ENCODE peak calls at places on chromosomes 12 and 14, in seven cellular contexts. One of them, this sample, is unnamed. For H3K4me1, the result is how much of the 10 kb centered on the place peaks cover.

GRCh38 chr14:76151398-76152332 is at the start of gene GPATCH2L:
- DNase-seq in tibial artery: peak
- DNase-seq in right atrium auricular region: peak
- DNase-seq in fibroblast of lung: peak
- DNase-seq in neuronal stem cell: peak
- DNase-seq in HCT116: peak
- DNase-seq in tibial nerve: peak
- DNase-seq in this sample: peak

GRCh38 chr12:131536337-131536736 is 174.6 kb upstream of the SFSWAP start:
- DNase-seq in neuronal stem cell: no peak
- DNase-seq in right atrium auricular region: no peak
- DNase-seq in tibial nerve: peak
- DNase-seq in HCT116: no peak
- DNase-seq in tibial artery: no peak
- DNase-seq in fibroblast of lung: no peak
- DNase-seq in this sample: peak

GRCh38 chr12:31362759-31363415 is 36.9 kb upstream of the SINHCAF start:
- DNase-seq in tibial nerve: peak
- DNase-seq in fibroblast of lung: no peak
- DNase-seq in HCT116: no peak
- DNase-seq in tibial artery: no peak
- DNase-seq in right atrium auricular region: no peak
- DNase-seq in neuronal stem cell: peak
- DNase-seq in this sample: no peak

GRCh38 chr12:116140559-116140958 is 136.9 kb downstream of the MED13L start:
- DNase-seq in neuronal stem cell: no peak
- DNase-seq in fibroblast of lung: no peak
- DNase-seq in right atrium auricular region: no peak
- DNase-seq in HCT116: no peak
- DNase-seq in tibial nerve: no peak
- DNase-seq in tibial artery: no peak
- DNase-seq in this sample: no peak

GRCh38 chr14:98808494-98809407 is 463.2 kb downstream of the BCL11B start:
- DNase-seq in HCT116: no peak
- DNase-seq in tibial artery: no peak
- DNase-seq in right atrium auricular region: no peak
- DNase-seq in fibroblast of lung: no peak
- DNase-seq in neuronal stem cell: no peak
- DNase-seq in tibial nerve: no peak
- DNase-seq in this sample: no peak

GRCh38 chr12:99311373-99311772 is 336.2 kb upstream of the GARIN6 start:
- DNase-seq in HCT116: no peak
- DNase-seq in tibial artery: no peak
- DNase-seq in right atrium auricular region: no peak
- DNase-seq in tibial nerve: no peak
- DNase-seq in fibroblast of lung: no peak
- DNase-seq in neuronal stem cell: no peak
- DNase-seq in this sample: no peak

GRCh38 chr12:124542021-124542941 is 25.1 kb downstream of the NCOR2 start:
- DNase-seq in tibial nerve: no peak
- DNase-seq in fibroblast of lung: no peak
- DNase-seq in HCT116: no peak
- DNase-seq in tibial artery: no peak
- DNase-seq in right atrium auricular region: no peak
- DNase-seq in neuronal stem cell: no peak
- DNase-seq in this sample: no peak

GRCh38 chr14:72000907-72001306 is 68.7 kb downstream of the RGS6 start:
- DNase-seq in HCT116: no peak
- DNase-seq in tibial artery: peak
- DNase-seq in neuronal stem cell: no peak
- DNase-seq in tibial nerve: peak
- DNase-seq in fibroblast of lung: no peak
- DNase-seq in right atrium auricular region: no peak
- DNase-seq in this sample: no peak

GRCh38 chr12:123075591-123076171 is 75.2 kb downstream of the PITPNM2 start:
- DNase-seq in neuronal stem cell: peak
- DNase-seq in HCT116: no peak
- DNase-seq in right atrium auricular region: no peak
- DNase-seq in tibial artery: no peak
- DNase-seq in tibial nerve: peak
- DNase-seq in fibroblast of lung: peak
- DNase-seq in this sample: peak

GRCh38 chr12:49552425-49552824 is 13.6 kb downstream of the KCNH3 start:
- DNase-seq in right atrium auricular region: no peak
- DNase-seq in fibroblast of lung: no peak
- DNase-seq in neuronal stem cell: no peak
- DNase-seq in HCT116: no peak
- DNase-seq in tibial nerve: no peak
- DNase-seq in tibial artery: no peak
- DNase-seq in this sample: no peak

GRCh38 chr14:42469637-42470426 is 863.2 kb downstream of the LRFN5 start:
- DNase-seq in neuronal stem cell: no peak
- DNase-seq in fibroblast of lung: no peak
- DNase-seq in right atrium auricular region: no peak
- DNase-seq in tibial artery: no peak
- DNase-seq in HCT116: no peak
- DNase-seq in tibial nerve: no peak
- DNase-seq in this sample: no peak

GRCh38 chr12:30013051-30013450 is 229.3 kb upstream of the TMTC1 start:
- DNase-seq in HCT116: no peak
- DNase-seq in tibial artery: no peak
- DNase-seq in tibial nerve: no peak
- DNase-seq in neuronal stem cell: no peak
- DNase-seq in right atrium auricular region: no peak
- DNase-seq in fibroblast of lung: peak
- DNase-seq in this sample: no peak

GRCh38 chr14:81990312-81990761 is 456.7 kb upstream of the SEL1L start:
- DNase-seq in right atrium auricular region: peak
- DNase-seq in tibial nerve: peak
- DNase-seq in HCT116: peak
- DNase-seq in tibial artery: no peak
- DNase-seq in fibroblast of lung: peak
- DNase-seq in neuronal stem cell: peak
- DNase-seq in this sample: peak

GRCh38 chr14:101636081-101636560 is 74.8 kb downstream of the DIO3 start:
- DNase-seq in neuronal stem cell: no peak
- DNase-seq in right atrium auricular region: no peak
- DNase-seq in tibial nerve: no peak
- DNase-seq in tibial artery: no peak
- DNase-seq in fibroblast of lung: peak
- DNase-seq in HCT116: no peak
- DNase-seq in this sample: no peak

GRCh38 chr12:113818833-113819232 is 147.3 kb downstream of the RBM19 start:
- DNase-seq in tibial artery: no peak
- DNase-seq in neuronal stem cell: peak
- DNase-seq in fibroblast of lung: no peak
- DNase-seq in right atrium auricular region: no peak
- DNase-seq in HCT116: no peak
- DNase-seq in tibial nerve: no peak
- DNase-seq in this sample: no peak

GRCh38 chr12:116257213-116257612 is 20.3 kb downstream of the MED13L start:
- DNase-seq in tibial artery: no peak
- DNase-seq in right atrium auricular region: no peak
- DNase-seq in HCT116: no peak
- DNase-seq in tibial nerve: no peak
- DNase-seq in fibroblast of lung: no peak
- DNase-seq in neuronal stem cell: no peak
- DNase-seq in this sample: no peak

GRCh38 chr12:19575307-19576243 is 136.3 kb downstream of the AEBP2 start:
- DNase-seq in neuronal stem cell: no peak
- DNase-seq in tibial nerve: peak
- DNase-seq in fibroblast of lung: peak
- DNase-seq in HCT116: peak
- DNase-seq in right atrium auricular region: no peak
- DNase-seq in tibial artery: peak
- DNase-seq in this sample: no peak

GRCh38 chr14:74577948-74578275 is 34.1 kb downstream of the LTBP2 start:
- DNase-seq in fibroblast of lung: no peak
- DNase-seq in right atrium auricular region: no peak
- DNase-seq in tibial artery: no peak
- DNase-seq in tibial nerve: no peak
- DNase-seq in neuronal stem cell: no peak
- DNase-seq in HCT116: no peak
- DNase-seq in this sample: no peak

GRCh38 chr12:67716817-67717216 is 68.3 kb downstream of the DYRK2 start:
- DNase-seq in tibial nerve: no peak
- DNase-seq in fibroblast of lung: peak
- DNase-seq in tibial artery: no peak
- DNase-seq in HCT116: no peak
- DNase-seq in right atrium auricular region: no peak
- DNase-seq in neuronal stem cell: no peak
- DNase-seq in this sample: no peak

GRCh38 chr12:65147312-65147905 is 22.0 kb upstream of the LEMD3 start:
- DNase-seq in right atrium auricular region: no peak
- DNase-seq in fibroblast of lung: no peak
- DNase-seq in tibial nerve: no peak
- DNase-seq in tibial artery: no peak
- DNase-seq in HCT116: no peak
- DNase-seq in neuronal stem cell: no peak
- DNase-seq in this sample: no peak

GRCh38 chr14:75234173-75234855 is 44.3 kb upstream of the FOS start:
- DNase-seq in tibial artery: peak
- DNase-seq in right atrium auricular region: peak
- DNase-seq in fibroblast of lung: peak
- DNase-seq in neuronal stem cell: no peak
- DNase-seq in HCT116: peak
- DNase-seq in tibial nerve: no peak
- DNase-seq in this sample: no peak

GRCh38 chr12:128959931-128960330 is 106.7 kb downstream of the GLT1D1 start:
- DNase-seq in tibial nerve: no peak
- DNase-seq in HCT116: no peak
- DNase-seq in fibroblast of lung: no peak
- DNase-seq in tibial artery: no peak
- DNase-seq in neuronal stem cell: no peak
- DNase-seq in right atrium auricular region: no peak
- DNase-seq in this sample: no peak
- H3K4me1 ChIP-seq in tibial nerve: under half
- H3K4me1 ChIP-seq in HCT116: under half
- H3K4me1 ChIP-seq in fibroblast of lung: under half
- H3K4me1 ChIP-seq in tibial artery: under half
- H3K4me1 ChIP-seq in neuronal stem cell: under half
- H3K4me1 ChIP-seq in right atrium auricular region: under half
- H3K4me1 ChIP-seq in this sample: under half

GRCh38 chr14:68921666-68922065 is 57.4 kb downstream of the ACTN1 start:
- DNase-seq in HCT116: no peak
- DNase-seq in fibroblast of lung: no peak
- DNase-seq in neuronal stem cell: no peak
- DNase-seq in tibial artery: no peak
- DNase-seq in right atrium auricular region: no peak
- DNase-seq in tibial nerve: no peak
- DNase-seq in this sample: no peak

GRCh38 chr14:68921049-68921448 is 58.1 kb downstream of the ACTN1 start:
- DNase-seq in fibroblast of lung: no peak
- DNase-seq in tibial artery: no peak
- DNase-seq in right atrium auricular region: no peak
- DNase-seq in HCT116: no peak
- DNase-seq in neuronal stem cell: no peak
- DNase-seq in tibial nerve: no peak
- DNase-seq in this sample: no peak

GRCh38 chr14:68924392-68925158 is 54.5 kb downstream of the ACTN1 start:
- DNase-seq in right atrium auricular region: no peak
- DNase-seq in tibial artery: no peak
- DNase-seq in tibial nerve: no peak
- DNase-seq in fibroblast of lung: peak
- DNase-seq in HCT116: no peak
- DNase-seq in neuronal stem cell: no peak
- DNase-seq in this sample: no peak

GRCh38 chr14:68922886-68923285 is 56.2 kb downstream of the ACTN1 start:
- DNase-seq in HCT116: no peak
- DNase-seq in tibial nerve: no peak
- DNase-seq in neuronal stem cell: no peak
- DNase-seq in tibial artery: peak
- DNase-seq in fibroblast of lung: no peak
- DNase-seq in right atrium auricular region: no peak
- DNase-seq in this sample: no peak

GRCh38 chr14:68922201-68922613 is 56.9 kb downstream of the ACTN1 start:
- DNase-seq in tibial artery: no peak
- DNase-seq in fibroblast of lung: no peak
- DNase-seq in neuronal stem cell: no peak
- DNase-seq in tibial nerve: no peak
- DNase-seq in HCT116: no peak
- DNase-seq in right atrium auricular region: no peak
- DNase-seq in this sample: no peak
- H3K27ac ChIP-seq in tibial artery: peak
- H3K27ac ChIP-seq in fibroblast of lung: peak
- H3K27ac ChIP-seq in neuronal stem cell: no peak
- H3K27ac ChIP-seq in tibial nerve: no peak
- H3K27ac ChIP-seq in HCT116: no peak
- H3K27ac ChIP-seq in right atrium auricular region: peak
- H3K27ac ChIP-seq in this sample: no peak

DNA sequence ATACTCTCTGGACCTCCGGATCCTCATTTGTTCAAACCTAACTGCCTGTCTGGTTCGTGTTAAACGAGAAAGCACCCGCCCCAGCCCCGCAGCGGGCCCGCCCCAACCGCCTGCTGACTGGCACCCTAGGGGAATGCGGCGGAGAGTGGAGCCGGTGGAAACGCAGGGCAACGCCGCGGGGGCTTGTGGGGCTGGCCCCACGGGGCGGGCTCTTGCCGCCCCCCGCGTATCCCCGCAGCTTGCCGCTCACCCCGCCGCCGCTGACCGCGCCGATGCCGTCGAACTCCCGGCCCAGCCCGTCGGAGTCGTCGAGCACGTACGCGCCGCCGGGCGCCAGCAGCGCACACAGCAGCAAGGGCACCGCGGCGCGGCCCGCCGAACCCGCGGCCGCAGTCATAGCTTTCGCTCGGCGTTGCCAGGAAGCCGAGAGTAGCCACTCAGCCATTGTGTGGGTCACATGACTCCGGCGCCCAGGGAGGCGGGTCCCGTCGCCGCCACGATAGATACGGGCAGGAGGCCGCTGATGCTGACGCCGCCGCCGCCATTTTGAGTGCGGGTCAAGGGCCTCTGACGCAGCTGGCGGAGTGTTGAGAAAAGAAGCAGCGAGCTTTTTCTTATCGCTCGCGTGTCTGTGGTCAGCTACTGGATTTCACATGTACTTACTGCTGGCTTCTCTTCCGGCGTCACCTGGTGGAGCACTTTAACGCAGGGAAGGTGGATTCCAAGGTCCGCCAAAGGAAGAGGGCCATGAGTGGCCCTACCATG is at the start of gene GALC:
- DNase-seq in tibial nerve: peak
- DNase-seq in neuronal stem cell: peak
- DNase-seq in fibroblast of lung: peak
- DNase-seq in HCT116: no peak
- DNase-seq in tibial artery: peak
- DNase-seq in right atrium auricular region: peak
- DNase-seq in this sample: peak
- H3K4me3 ChIP-seq in tibial nerve: peak
- H3K4me3 ChIP-seq in neuronal stem cell: peak
- H3K4me3 ChIP-seq in fibroblast of lung: peak
- H3K4me3 ChIP-seq in HCT116: no peak
- H3K4me3 ChIP-seq in tibial artery: peak
- H3K4me3 ChIP-seq in right atrium auricular region: peak
- H3K4me3 ChIP-seq in this sample: peak

DNA sequence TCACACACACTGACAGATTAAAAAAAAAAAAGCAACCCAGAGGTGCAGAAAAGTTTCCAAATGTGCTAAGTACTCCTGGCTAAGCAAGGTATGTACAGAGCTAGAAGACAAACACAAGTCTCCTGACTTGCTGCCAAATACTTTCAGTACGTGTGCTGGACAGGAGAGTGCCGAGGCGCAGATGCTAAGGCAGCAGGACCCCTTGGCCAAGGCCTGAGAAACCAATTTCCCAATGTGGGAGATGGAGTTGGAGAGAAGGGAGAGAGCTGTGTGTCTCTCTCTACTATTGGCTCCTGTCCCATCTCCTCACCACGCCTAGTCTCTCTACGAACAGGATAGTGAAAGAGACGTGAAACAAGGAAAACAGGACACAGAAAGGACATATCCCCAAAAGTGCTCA is 5.3 kb downstream of the SPRYD3 start:
- DNase-seq in right atrium auricular region: peak
- DNase-seq in fibroblast of lung: no peak
- DNase-seq in HCT116: no peak
- DNase-seq in tibial nerve: peak
- DNase-seq in tibial artery: peak
- DNase-seq in neuronal stem cell: no peak
- DNase-seq in this sample: no peak
- H3K4me1 ChIP-seq in right atrium auricular region: under half
- H3K4me1 ChIP-seq in fibroblast of lung: under half
- H3K4me1 ChIP-seq in HCT116: under half
- H3K4me1 ChIP-seq in tibial nerve: half or more
- H3K4me1 ChIP-seq in tibial artery: under half
- H3K4me1 ChIP-seq in neuronal stem cell: under half
- H3K4me1 ChIP-seq in this sample: under half